ENCODE peak calls at places on chromosomes 5 and 9, in five cellular contexts. Q is HCT116, S is H1, F is endothelial cell of umbilical vein, O is K562. V is an unnamed sample.

GRCh38 chr5:30918171-30918570 is 275.3 kb upstream of the CDH6 start:
- DNase-seq in Q (no peak), S (no peak), F (no peak), O (no peak), V (no peak)

GRCh38 chr9:98368366-98369065 is 113.1 kb upstream of the TBC1D2 start:
- DNase-seq in Q (no peak), S (no peak), F (no peak), O (peak; percentile 76), V (no peak)

GRCh38 chr9:114364123-114364522 is 23.7 kb downstream of the AKNA start:
- DNase-seq in Q (no peak), S (no peak), F (no peak), O (no peak), V (peak; percentile 80)

GRCh38 chr5:23977996-23978395 is 470.6 kb downstream of the PRDM9 start:
- DNase-seq in Q (no peak), S (peak; percentile 27), F (no peak), O (peak; percentile 25), V (no peak)

GRCh38 chr9:120868339-120868675 is 8.7 kb downstream of the PHF19 start:
- DNase-seq in Q (no peak), S (no peak), F (no peak), O (no peak), V (no peak)

GRCh38 chr9:135530146-135530545 is 8.9 kb downstream of the LCN1 start:
- DNase-seq in Q (no peak), S (no peak), F (no peak), O (no peak), V (no peak)

GRCh38 chr5:143154495-143155375 is 248.8 kb downstream of the NR3C1 start:
- DNase-seq in Q (no peak), S (peak; percentile 5), F (no peak), O (no peak), V (no peak)

GRCh38 chr9:34624475-34624984 is 4.2 kb upstream of the DCTN3 start:
- DNase-seq in Q (no peak), S (no peak), F (no peak), O (no peak), V (no peak)

GRCh38 chr5:58598440-58598839 is 15.6 kb downstream of the RAB3C start:
- DNase-seq in Q (no peak), S (no peak), F (no peak), O (no peak), V (no peak)

GRCh38 chr9:130245474-130245873 is 20.1 kb upstream of the HMCN2 start:
- DNase-seq in Q (no peak), S (no peak), F (no peak), O (no peak), V (no peak)

GRCh38 chr9:98074119-98074990 is 17.8 kb downstream of the NANS start:
- DNase-seq in Q (no peak), S (no peak), F (peak; percentile 64), O (peak; percentile 62), V (no peak)

GRCh38 chr9:90025816-90026215 is 421.0 kb downstream of the GADD45G start:
- DNase-seq in Q (no peak), S (peak; percentile 31), F (no peak), O (no peak), V (no peak)

GRCh38 chr9:122822958-122823357 is 5.4 kb downstream of the PDCL start:
- DNase-seq in Q (no peak), S (no peak), F (no peak), O (no peak), V (no peak)

GRCh38 chr9:130935660-130936271 is 3.3 kb downstream of the FIBCD1 start:
- DNase-seq in Q (no peak), S (no peak), F (no peak), O (peak; percentile 65), V (no peak)

GRCh38 chr9:86062845-86063693 is 36.3 kb downstream of the GOLM1 start:
- DNase-seq in Q (no peak), S (no peak), F (no peak), O (no peak), V (no peak)

GRCh38 chr9:86925686-86926085 is 21.6 kb downstream of the GAS1 start:
- DNase-seq in Q (no peak), S (no peak), F (no peak), O (no peak), V (peak; percentile 53)

GRCh38 chr9:36721846-36722588 is 149.3 kb downstream of the MELK start:
- DNase-seq in Q (no peak), S (no peak), F (peak; percentile 15), O (no peak), V (no peak)

GRCh38 chr5:107736608-107737007 is 65.9 kb upstream of the EFNA5 start:
- DNase-seq in Q (no peak), S (no peak), F (no peak), O (no peak), V (no peak)

GRCh38 chr5:147667363-147667762 is 115.2 kb downstream of the JAKMIP2 start:
- DNase-seq in Q (no peak), S (no peak), F (no peak), O (no peak), V (no peak)

GRCh38 chr5:132044207-132044606 is 16.2 kb upstream of the IL3 start:
- DNase-seq in Q (no peak), S (no peak), F (no peak), O (no peak), V (no peak)

GRCh38 chr9:136686794-136687711 is at the start of gene AGPAT2:
- DNase-seq in Q (peak; percentile 28), S (no peak), F (peak; percentile 43), O (peak; percentile 98), V (no peak)

GRCh38 chr9:78559449-78559885 is 262.5 kb downstream of the PSAT1 start:
- DNase-seq in Q (no peak), S (no peak), F (no peak), O (no peak), V (no peak)

GRCh38 chr9:34512131-34513078 is 10.4 kb downstream of the ENHO start:
- DNase-seq in Q (no peak), S (no peak), F (no peak), O (no peak), V (no peak)

GRCh38 chr5:16508730-16509531 is 43.3 kb upstream of the ZNF622 start:
- DNase-seq in Q (peak; percentile 59), S (peak; percentile 13), F (no peak), O (no peak), V (no peak)

GRCh38 chr5:1221721-1222120 is 3.5 kb upstream of the SLC6A18 start:
- DNase-seq in Q (no peak), S (no peak), F (no peak), O (no peak), V (no peak)

GRCh38 chr5:88108490-88109279 is 160.0 kb downstream of the TMEM161B start:
- DNase-seq in Q (no peak), S (no peak), F (no peak), O (no peak), V (peak; percentile 22)

GRCh38 chr5:53170748-53171349 is 61.3 kb upstream of the MOCS2 start:
- DNase-seq in Q (peak; percentile 32), S (no peak), F (peak; percentile 43), O (no peak), V (no peak)

GRCh38 chr5:135714126-135714894 is 120.2 kb upstream of the SLC25A48 start:
- DNase-seq in Q (no peak), S (no peak), F (no peak), O (no peak), V (no peak)

GRCh38 chr5:117539692-117540091 is 965.1 kb upstream of the SEMA6A start:
- DNase-seq in Q (no peak), S (no peak), F (no peak), O (no peak), V (no peak)

GRCh38 chr5:43233946-43234345 is 41.9 kb downstream of the NIM1K start:
- DNase-seq in Q (no peak), S (no peak), F (no peak), O (no peak), V (no peak)

GRCh38 chr9:27413507-27414214 is 110.4 kb upstream of the IFNK start:
- DNase-seq in Q (no peak), S (no peak), F (no peak), O (no peak), V (no peak)

GRCh38 chr5:74853256-74853655 is 12.9 kb downstream of the FAM169A start:
- DNase-seq in Q (no peak), S (no peak), F (no peak), O (no peak), V (no peak)

GRCh38 chr5:74850016-74850415 is 16.2 kb downstream of the FAM169A start:
- DNase-seq in Q (no peak), S (no peak), F (no peak), O (no peak), V (no peak)

GRCh38 chr5:74848553-74849025 is 17.6 kb downstream of the FAM169A start:
- DNase-seq in Q (no peak), S (no peak), F (no peak), O (no peak), V (no peak)

GRCh38 chr5:74851684-74852353 is 14.4 kb downstream of the FAM169A start:
- DNase-seq in Q (no peak), S (no peak), F (no peak), O (no peak), V (no peak)

DNA sequence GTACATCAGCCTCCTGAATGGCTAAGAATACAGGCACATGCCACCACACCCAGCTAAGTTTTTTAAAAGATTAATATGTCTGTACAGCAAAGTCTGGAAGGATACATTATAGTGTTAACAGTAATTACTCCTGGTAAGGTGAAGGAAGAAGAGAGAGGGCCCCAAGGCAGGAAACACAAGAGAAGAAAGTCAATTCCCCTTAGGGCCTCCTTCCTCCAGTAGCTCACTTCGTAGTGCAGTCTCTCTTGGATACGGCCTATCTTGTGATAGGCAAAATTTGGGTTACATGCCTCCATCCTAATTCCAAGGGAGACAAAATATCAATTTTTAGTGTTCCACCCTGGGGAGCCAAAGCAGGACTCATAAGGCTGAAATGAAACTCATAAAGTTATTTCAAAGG is 15.2 kb downstream of the FAM169A start:
- DNase-seq in Q (no peak), S (no peak), F (no peak), O (no peak), V (peak; percentile 35)
- H3K9ac ChIP-seq in Q (no peak overlapping the region), S (no peak overlapping the region), F (no peak overlapping the region), O (no peak overlapping the region), V (no peak overlapping the region)

GRCh38 chr5:73192375-73192774 is 19.4 kb downstream of the TMEM174 start:
- DNase-seq in Q (no peak), S (no peak), F (no peak), O (no peak), V (no peak)
- TF ChIP-seq POLR2AphosphoS5 in Q (no peak), S (no peak), F (no peak), O (no peak), V (no peak)

DNA sequence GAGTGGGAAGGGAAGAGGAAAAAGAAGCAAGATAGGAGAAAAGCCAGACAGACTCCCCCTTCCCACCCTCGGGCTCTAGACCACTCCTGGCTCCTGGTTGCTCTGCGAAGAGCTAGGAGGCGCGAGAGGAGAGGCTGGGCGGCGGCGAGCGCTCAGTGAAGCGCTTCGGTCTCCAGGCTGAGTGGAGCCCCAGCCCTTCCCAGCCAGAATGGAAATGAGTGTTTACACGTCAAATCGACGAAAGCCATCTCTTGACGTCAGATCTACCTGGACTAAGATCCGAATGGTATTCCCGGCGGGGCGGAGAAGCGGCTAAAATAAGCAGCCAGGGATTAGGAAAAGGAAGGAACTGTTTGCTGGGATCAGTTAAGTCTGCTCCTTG is at the start of gene PCSK1:
- DNase-seq in Q (no peak), S (no peak), F (no peak), O (no peak), V (no peak)
- TF ChIP-seq EZH2 in Q (no peak), S (no peak), F (peak; percentile 46), O (no peak), V (no peak)

GRCh38 chr5:67066815-67067214 is 129.8 kb downstream of the CD180 start:
- DNase-seq in Q (no peak), S (no peak), F (no peak), O (no peak), V (no peak)
- H3K9ac ChIP-seq in Q (no peak overlapping the region), S (no peak overlapping the region), F (no peak overlapping the region), O (no peak overlapping the region), V (no peak overlapping the region)